ENCODE peak calls at places on chromosomes 4 and X, in nine cellular contexts. I is T-cell; U is germinal center; X is retinal pigment epithelial cell; J is iris pigment epithelial cell; E is COR-L47; R is HT-29; D is GM23338; Q is activated CD4-positive, alpha-beta T cell treated with anti-CD3 and anti-CD28 coated beads, Interleukin-2, amount 50 U/mL, for 24 hours. V is an unnamed sample.

GRCh38 chr4:40621592-40622512 is 7.8 kb downstream of the RBM47 start:
- DNase-seq in I (no peak), U (peak), X (peak), J (peak), E (no peak), R (peak), D (peak), Q (no peak), V (no peak)

GRCh38 chr4:40020221-40020620 is 36.4 kb upstream of the N4BP2 start:
- DNase-seq in I (no peak), U (no peak), X (no peak), J (no peak), E (no peak), R (no peak), D (no peak), Q (no peak), V (no peak)

GRCh38 chrX:131792789-131793462 is 230.2 kb upstream of the STK26 start:
- DNase-seq in I (peak), U (no peak), X (no peak), J (peak), E (no peak), R (peak), D (no peak), Q (no peak), V (peak)

GRCh38 chr4:26787461-26788340 is 72.9 kb upstream of the STIM2 start:
- DNase-seq in I (peak), U (no peak), X (peak), J (peak), E (peak), R (peak), D (peak), Q (peak), V (no peak)

GRCh38 chr4:10730019-10730418 is 45.5 kb upstream of the CLNK start:
- DNase-seq in I (no peak), U (no peak), X (no peak), J (no peak), E (no peak), R (no peak), D (no peak), Q (no peak), V (no peak)

GRCh38 chrX:140503714-140504351 is 1.0 kb downstream of the SOX3 start:
- DNase-seq in I (no peak), U (no peak), X (no peak), J (peak), E (no peak), R (no peak), D (peak), Q (no peak), V (no peak)

GRCh38 chr4:186588503-186588902 is 33.1 kb upstream of the MTNR1A start:
- DNase-seq in I (no peak), U (no peak), X (no peak), J (no peak), E (no peak), R (no peak), D (no peak), Q (no peak), V (no peak)

GRCh38 chrX:17285983-17286382 is 89.0 kb upstream of the NHS start:
- DNase-seq in I (no peak), U (no peak), X (no peak), J (no peak), E (no peak), R (no peak), D (no peak), Q (no peak), V (no peak)

GRCh38 chr4:157217708-157218107 is 2.8 kb upstream of the GRIA2 start:
- DNase-seq in I (no peak), U (no peak), X (no peak), J (peak), E (peak), R (peak), D (peak), Q (no peak), V (peak)

GRCh38 chr4:152007108-152007507 is 246.3 kb upstream of the GATB start:
- DNase-seq in I (no peak), U (no peak), X (no peak), J (no peak), E (no peak), R (no peak), D (no peak), Q (no peak), V (peak)

GRCh38 chr4:125115941-125116340 is 198.8 kb upstream of the FAT4 start:
- DNase-seq in I (no peak), U (no peak), X (peak), J (peak), E (no peak), R (no peak), D (no peak), Q (no peak), V (no peak)

GRCh38 chr4:3234171-3235029 is 14.6 kb upstream of the MSANTD1 start:
- DNase-seq in I (no peak), U (no peak), X (no peak), J (no peak), E (no peak), R (no peak), D (no peak), Q (no peak), V (peak)

GRCh38 chr4:107255596-107255995 is 219.5 kb upstream of the DKK2 start:
- DNase-seq in I (no peak), U (no peak), X (no peak), J (peak), E (no peak), R (no peak), D (no peak), Q (no peak), V (no peak)

GRCh38 chrX:140712413-140713173 is 3.0 kb downstream of the LINC00632 start:
- DNase-seq in I (no peak), U (no peak), X (peak), J (peak), E (no peak), R (no peak), D (peak), Q (no peak), V (peak)

GRCh38 chrX:18668468-18668867 is 3.4 kb downstream of the RS1 start:
- DNase-seq in I (no peak), U (no peak), X (no peak), J (no peak), E (no peak), R (no peak), D (no peak), Q (no peak), V (peak)

GRCh38 chr4:136651932-136652331 is 880.4 kb downstream of the PCDH18 start:
- DNase-seq in I (no peak), U (no peak), X (no peak), J (peak), E (no peak), R (no peak), D (no peak), Q (no peak), V (no peak)

GRCh38 chr4:172601195-172601594 is 567.4 kb upstream of the GALNT7 start:
- DNase-seq in I (no peak), U (no peak), X (peak), J (peak), E (peak), R (no peak), D (peak), Q (no peak), V (no peak)

GRCh38 chrX:120749141-120749846 is 119.4 kb upstream of the C1GALT1C1 start:
- DNase-seq in I (no peak), U (peak), X (no peak), J (no peak), E (peak), R (no peak), D (no peak), Q (no peak), V (no peak)

GRCh38 chr4:64539234-64539849 is 130.1 kb upstream of the TECRL start:
- DNase-seq in I (no peak), U (peak), X (peak), J (peak), E (peak), R (peak), D (peak), Q (peak), V (peak)

GRCh38 chrX:47316276-47317025 is 53.9 kb upstream of the ZNF157 start:
- DNase-seq in I (no peak), U (no peak), X (no peak), J (peak), E (peak), R (no peak), D (peak), Q (no peak), V (no peak)